ENCODE peak calls at places on chromosome 3, in eight cellular contexts. R, K, T, C, L, A, Z and X are unnamed samples.

GRCh38 chr3:59733041-59733809 is 683.4 kb upstream of the CFAP20DC start:
- DNase-seq in C (no peak), A (no peak), K (no peak), L (no peak), Z (no peak), T (no peak), R (no peak), X (no peak)

GRCh38 chr3:195760345-195760983 is 39.7 kb downstream of the MUC20 start:
- DNase-seq in Z (no peak), A (no peak), K (no peak), L (no peak), R (no peak), C (peak), T (no peak), X (peak)

GRCh38 chr3:127036209-127037020 is 53.5 kb downstream of the PLXNA1 start:
- DNase-seq in C (peak), R (no peak), K (no peak), Z (no peak), A (no peak), L (no peak), T (no peak), X (no peak)

GRCh38 chr3:121914081-121914998 is 20.1 kb downstream of the SLC15A2 start:
- DNase-seq in K (no peak), L (peak), T (no peak), R (no peak), A (no peak), C (peak), Z (no peak), X (no peak)

GRCh38 chr3:8712045-8712870 is 21.3 kb upstream of the CAV3 start:
- DNase-seq in K (peak), A (no peak), R (no peak), T (no peak), C (no peak), L (no peak), Z (no peak), X (no peak)

GRCh38 chr3:46576386-46576785 is 10.3 kb upstream of the LRRC2 start:
- DNase-seq in K (no peak), Z (no peak), C (no peak), A (no peak), L (no peak), T (no peak), R (no peak), X (no peak)

GRCh38 chr3:31242561-31242960 is 290.2 kb upstream of the STT3B start:
- DNase-seq in K (no peak), R (no peak), L (no peak), Z (no peak), A (no peak), C (no peak), T (no peak), X (no peak)

GRCh38 chr3:70815817-70816216 is 503.4 kb upstream of the MDFIC2 start:
- DNase-seq in K (no peak), L (no peak), T (no peak), R (no peak), C (no peak), Z (no peak), A (no peak), X (no peak)

GRCh38 chr3:40901298-40901697 is 298.0 kb upstream of the CTNNB1 start:
- DNase-seq in T (no peak), L (no peak), C (no peak), R (no peak), A (no peak), Z (no peak), K (no peak), X (no peak)

GRCh38 chr3:64221564-64222257 is 3.6 kb downstream of the PRICKLE2 start:
- DNase-seq in C (no peak), T (no peak), K (no peak), A (no peak), Z (no peak), L (peak), R (no peak), X (no peak)

GRCh38 chr3:155007729-155008128 is 72.4 kb upstream of the MME start:
- DNase-seq in C (no peak), Z (no peak), A (no peak), L (no peak), T (no peak), R (no peak), K (no peak), X (no peak)

GRCh38 chr3:188207941-188208750 is 54.2 kb downstream of the LPP start:
- DNase-seq in A (no peak), C (no peak), T (no peak), R (no peak), L (peak), K (no peak), Z (no peak), X (no peak)

GRCh38 chr3:62940763-62941632 is 65.8 kb upstream of the CADPS start:
- DNase-seq in L (peak), C (no peak), A (no peak), K (no peak), R (no peak), T (no peak), Z (no peak), X (no peak)

GRCh38 chr3:51686056-51686455 is 15.0 kb downstream of the TEX264 start:
- DNase-seq in A (no peak), R (no peak), L (no peak), T (no peak), K (no peak), C (no peak), Z (no peak), X (no peak)

GRCh38 chr3:11582123-11582968 is 61.4 kb downstream of the VGLL4 start:
- DNase-seq in A (no peak), T (peak), K (no peak), Z (peak), L (peak), C (no peak), R (no peak), X (peak)

GRCh38 chr3:133991209-133991608 is 38.5 kb downstream of the SLCO2A1 start:
- DNase-seq in A (no peak), K (no peak), R (no peak), L (no peak), Z (no peak), C (no peak), T (no peak), X (no peak)

GRCh38 chr3:165195628-165196576 is at the start of gene SLITRK3:
- DNase-seq in A (peak), T (no peak), K (peak), R (peak), C (no peak), L (peak), Z (no peak), X (no peak)

GRCh38 chr3:72997421-72997961 is 880 bp downstream of the PPP4R2 start:
- DNase-seq in Z (no peak), R (peak), T (peak), C (no peak), L (peak), K (peak), A (peak), X (no peak)

GRCh38 chr3:58242340-58242739 is 4.7 kb downstream of the ABHD6 start:
- DNase-seq in A (no peak), Z (no peak), K (no peak), C (no peak), T (no peak), R (no peak), L (no peak), X (no peak)

GRCh38 chr3:73727117-73727802 is 102.5 kb upstream of the PDZRN3 start:
- DNase-seq in T (no peak), A (no peak), C (peak), K (no peak), Z (no peak), L (peak), R (peak), X (no peak)